ENCODE peak calls at places on chromosomes 7 and 10, in seven cellular contexts. One of them, this sample, is unnamed.
A peak's percentile ranks its signal among the peaks of the same experiment; 100 is the strongest.

GRCh38 chr7:50205011-50205410 is 99.5 kb upstream of the IKZF1 start:
- DNase-seq in transverse colon: no peak
- DNase-seq in A549: no peak
- DNase-seq in heart left ventricle: no peak
- DNase-seq in uterus: no peak
- DNase-seq in breast epithelium: no peak
- DNase-seq in adrenal gland: no peak
- DNase-seq in this sample: no peak

GRCh38 chr7:101939136-101939695 is 121.8 kb downstream of the CUX1 start:
- DNase-seq in transverse colon: no peak
- DNase-seq in A549: peak; percentile 37
- DNase-seq in heart left ventricle: no peak
- DNase-seq in uterus: no peak
- DNase-seq in breast epithelium: no peak
- DNase-seq in adrenal gland: no peak
- DNase-seq in this sample: no peak

GRCh38 chr10:22345301-22346086 is at the start of gene SPAG6:
- DNase-seq in transverse colon: peak; percentile 55
- DNase-seq in A549: no peak
- DNase-seq in heart left ventricle: peak; percentile 46
- DNase-seq in uterus: peak; percentile 22
- DNase-seq in breast epithelium: no peak
- DNase-seq in adrenal gland: no peak
- DNase-seq in this sample: peak; percentile 89

GRCh38 chr7:157433628-157434027 is 96.8 kb downstream of the DNAJB6 start:
- DNase-seq in transverse colon: no peak
- DNase-seq in A549: no peak
- DNase-seq in heart left ventricle: no peak
- DNase-seq in uterus: no peak
- DNase-seq in breast epithelium: no peak
- DNase-seq in adrenal gland: no peak
- DNase-seq in this sample: peak; percentile 46

GRCh38 chr7:22597845-22598244 is 97.9 kb upstream of the STEAP1B start:
- DNase-seq in transverse colon: no peak
- DNase-seq in A549: no peak
- DNase-seq in heart left ventricle: no peak
- DNase-seq in uterus: no peak
- DNase-seq in breast epithelium: no peak
- DNase-seq in adrenal gland: no peak
- DNase-seq in this sample: no peak

GRCh38 chr10:91418417-91418816 is 8.3 kb downstream of the HECTD2 start:
- DNase-seq in transverse colon: no peak
- DNase-seq in A549: no peak
- DNase-seq in heart left ventricle: no peak
- DNase-seq in uterus: no peak
- DNase-seq in breast epithelium: no peak
- DNase-seq in adrenal gland: no peak
- DNase-seq in this sample: no peak

GRCh38 chr10:43683451-43684197 is 34.9 kb upstream of the ZNF32 start:
- DNase-seq in transverse colon: no peak
- DNase-seq in A549: peak; percentile 18
- DNase-seq in heart left ventricle: no peak
- DNase-seq in uterus: no peak
- DNase-seq in breast epithelium: no peak
- DNase-seq in adrenal gland: no peak
- DNase-seq in this sample: no peak

GRCh38 chr10:116109481-116109880 is 163.5 kb downstream of the GFRA1 start:
- DNase-seq in transverse colon: no peak
- DNase-seq in A549: no peak
- DNase-seq in heart left ventricle: peak; percentile 9
- DNase-seq in uterus: no peak
- DNase-seq in breast epithelium: no peak
- DNase-seq in adrenal gland: no peak
- DNase-seq in this sample: peak; percentile 74

GRCh38 chr10:29314726-29315125 is 25.9 kb downstream of the LYZL1 start:
- DNase-seq in transverse colon: no peak
- DNase-seq in A549: no peak
- DNase-seq in heart left ventricle: no peak
- DNase-seq in uterus: no peak
- DNase-seq in breast epithelium: no peak
- DNase-seq in adrenal gland: no peak
- DNase-seq in this sample: no peak

GRCh38 chr7:77184990-77185389 is 14.6 kb downstream of the FGL2 start:
- DNase-seq in transverse colon: no peak
- DNase-seq in A549: no peak
- DNase-seq in heart left ventricle: no peak
- DNase-seq in uterus: no peak
- DNase-seq in breast epithelium: no peak
- DNase-seq in adrenal gland: no peak
- DNase-seq in this sample: no peak

GRCh38 chr7:51366930-51367613 is 50.5 kb upstream of the COBL start:
- DNase-seq in transverse colon: peak; percentile 34
- DNase-seq in A549: peak; percentile 57
- DNase-seq in heart left ventricle: no peak
- DNase-seq in uterus: no peak
- DNase-seq in breast epithelium: no peak
- DNase-seq in adrenal gland: peak; percentile 34
- DNase-seq in this sample: no peak

GRCh38 chr7:28228386-28228785 is 47.8 kb upstream of the JAZF1 start:
- DNase-seq in transverse colon: no peak
- DNase-seq in A549: no peak
- DNase-seq in heart left ventricle: no peak
- DNase-seq in uterus: no peak
- DNase-seq in breast epithelium: no peak
- DNase-seq in adrenal gland: no peak
- DNase-seq in this sample: no peak

GRCh38 chr7:87339373-87339897 is 6.0 kb upstream of the CROT start:
- DNase-seq in transverse colon: no peak
- DNase-seq in A549: no peak
- DNase-seq in heart left ventricle: no peak
- DNase-seq in uterus: no peak
- DNase-seq in breast epithelium: no peak
- DNase-seq in adrenal gland: no peak
- DNase-seq in this sample: no peak

GRCh38 chr10:104251443-104251842 is 3.2 kb upstream of the GSTO1 start:
- DNase-seq in transverse colon: no peak
- DNase-seq in A549: no peak
- DNase-seq in heart left ventricle: no peak
- DNase-seq in uterus: no peak
- DNase-seq in breast epithelium: no peak
- DNase-seq in adrenal gland: no peak
- DNase-seq in this sample: no peak

GRCh38 chr7:157818701-157819516 is 482.1 kb downstream of the DNAJB6 start:
- DNase-seq in transverse colon: no peak
- DNase-seq in A549: no peak
- DNase-seq in heart left ventricle: no peak
- DNase-seq in uterus: no peak
- DNase-seq in breast epithelium: no peak
- DNase-seq in adrenal gland: no peak
- DNase-seq in this sample: no peak

GRCh38 chr10:106044511-106044910 is 1120.0 kb downstream of the SORCS1 start:
- DNase-seq in transverse colon: no peak
- DNase-seq in A549: no peak
- DNase-seq in heart left ventricle: no peak
- DNase-seq in uterus: no peak
- DNase-seq in breast epithelium: no peak
- DNase-seq in adrenal gland: no peak
- DNase-seq in this sample: no peak

GRCh38 chr7:33666526-33666925 is 238.8 kb upstream of the BMPER start:
- DNase-seq in transverse colon: no peak
- DNase-seq in A549: no peak
- DNase-seq in heart left ventricle: no peak
- DNase-seq in uterus: no peak
- DNase-seq in breast epithelium: no peak
- DNase-seq in adrenal gland: no peak
- DNase-seq in this sample: no peak

GRCh38 chr7:128139406-128139805 is 101.7 kb upstream of the LEP start:
- DNase-seq in transverse colon: no peak
- DNase-seq in A549: no peak
- DNase-seq in heart left ventricle: no peak
- DNase-seq in uterus: no peak
- DNase-seq in breast epithelium: no peak
- DNase-seq in adrenal gland: no peak
- DNase-seq in this sample: no peak

GRCh38 chr7:41449286-41449685 is 253.6 kb downstream of the INHBA start:
- DNase-seq in transverse colon: no peak
- DNase-seq in A549: no peak
- DNase-seq in heart left ventricle: no peak
- DNase-seq in uterus: no peak
- DNase-seq in breast epithelium: no peak
- DNase-seq in adrenal gland: no peak
- DNase-seq in this sample: no peak

GRCh38 chr7:973312-973711 is 2.0 kb downstream of the COX19 start:
- DNase-seq in transverse colon: no peak
- DNase-seq in A549: no peak
- DNase-seq in heart left ventricle: no peak
- DNase-seq in uterus: no peak
- DNase-seq in breast epithelium: no peak
- DNase-seq in adrenal gland: no peak
- DNase-seq in this sample: no peak

GRCh38 chr7:976901-977325 is 1.6 kb upstream of the COX19 start:
- DNase-seq in transverse colon: peak; percentile 42
- DNase-seq in A549: no peak
- DNase-seq in heart left ventricle: no peak
- DNase-seq in uterus: no peak
- DNase-seq in breast epithelium: no peak
- DNase-seq in adrenal gland: no peak
- DNase-seq in this sample: no peak

GRCh38 chr7:975702-976473 is 539 bp upstream of the COX19 start:
- DNase-seq in transverse colon: no peak
- DNase-seq in A549: no peak
- DNase-seq in heart left ventricle: no peak
- DNase-seq in uterus: no peak
- DNase-seq in breast epithelium: no peak
- DNase-seq in adrenal gland: no peak
- DNase-seq in this sample: no peak

GRCh38 chr7:974172-974571 is 1.2 kb downstream of the COX19 start:
- DNase-seq in transverse colon: no peak
- DNase-seq in A549: no peak
- DNase-seq in heart left ventricle: no peak
- DNase-seq in uterus: no peak
- DNase-seq in breast epithelium: no peak
- DNase-seq in adrenal gland: no peak
- DNase-seq in this sample: no peak

DNA sequence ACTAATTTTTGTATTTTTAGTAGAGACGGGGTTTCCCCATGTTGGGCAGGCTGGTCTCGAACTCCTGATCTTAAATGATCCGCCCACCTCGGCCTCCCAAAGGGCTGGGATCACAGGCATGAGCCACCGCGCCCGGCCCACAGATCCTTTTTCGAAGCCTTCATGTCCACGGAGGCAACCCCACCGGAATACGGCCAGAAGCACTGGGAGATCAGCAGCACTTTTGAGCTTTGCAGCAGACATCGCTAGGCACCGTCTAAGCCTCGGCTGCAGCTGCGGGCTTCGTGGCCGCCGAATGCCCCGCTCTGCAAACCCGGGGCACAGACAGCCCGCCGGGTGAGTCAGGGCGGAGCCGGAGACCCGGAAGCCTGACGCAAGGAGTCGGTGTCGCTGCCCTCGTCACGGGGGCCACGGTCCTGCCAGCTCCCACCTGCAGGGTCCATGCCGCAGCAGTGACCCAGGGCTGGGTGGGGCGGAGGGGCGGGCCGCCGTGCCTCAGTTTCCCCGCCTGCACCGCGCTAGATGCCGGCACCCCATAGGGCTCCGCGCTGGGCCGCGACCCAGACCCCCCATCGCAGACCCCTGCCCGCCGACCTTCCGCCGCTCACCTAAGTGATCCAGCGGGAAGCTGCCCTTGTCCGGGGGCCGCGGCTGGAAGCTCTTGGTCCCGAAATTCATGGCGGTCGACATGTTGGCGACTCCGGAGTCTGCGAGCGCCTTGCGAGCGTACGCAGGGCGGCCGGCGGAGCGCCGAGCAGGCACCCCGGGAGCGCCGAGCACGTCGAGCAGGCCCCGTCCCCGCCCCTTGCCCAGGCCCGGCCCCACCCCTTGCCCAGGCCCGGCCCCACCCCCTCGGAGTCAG is at the start of gene COX19:
- DNase-seq in transverse colon: peak; percentile 93
- DNase-seq in A549: peak; percentile 92
- DNase-seq in heart left ventricle: peak; percentile 92
- DNase-seq in uterus: peak; percentile 92
- DNase-seq in breast epithelium: peak; percentile 74
- DNase-seq in adrenal gland: peak; percentile 94
- DNase-seq in this sample: peak; percentile 84
- TF ChIP-seq POLR2A in transverse colon: peak; percentile 91
- TF ChIP-seq POLR2A in A549: peak; percentile 68
- TF ChIP-seq POLR2A in heart left ventricle: peak; percentile 67
- TF ChIP-seq POLR2A in uterus: peak; percentile 37
- TF ChIP-seq POLR2A in breast epithelium: peak; percentile 55
- TF ChIP-seq POLR2A in adrenal gland: peak; percentile 46
- TF ChIP-seq POLR2A in this sample: no peak

GRCh38 chr7:66413379-66414114 is 208.4 kb downstream of the TPST1 start:
- DNase-seq in transverse colon: peak; percentile 82
- DNase-seq in A549: peak; percentile 89
- DNase-seq in heart left ventricle: peak; percentile 80
- DNase-seq in uterus: peak; percentile 72
- DNase-seq in breast epithelium: peak; percentile 61
- DNase-seq in adrenal gland: peak; percentile 93
- DNase-seq in this sample: peak; percentile 44
- TF ChIP-seq POLR2A in transverse colon: no peak
- TF ChIP-seq POLR2A in A549: no peak
- TF ChIP-seq POLR2A in heart left ventricle: no peak
- TF ChIP-seq POLR2A in uterus: no peak
- TF ChIP-seq POLR2A in breast epithelium: no peak
- TF ChIP-seq POLR2A in adrenal gland: peak; percentile 23
- TF ChIP-seq POLR2A in this sample: no peak

GRCh38 chr7:107168233-107169119 is at the start of gene HBP1:
- DNase-seq in transverse colon: peak; percentile 99
- DNase-seq in A549: peak; percentile 100
- DNase-seq in heart left ventricle: peak; percentile 99
- DNase-seq in uterus: peak; percentile 100
- DNase-seq in breast epithelium: peak; percentile 100
- DNase-seq in adrenal gland: peak; percentile 100
- DNase-seq in this sample: peak; percentile 100
- TF ChIP-seq POLR2A in transverse colon: peak; percentile 71
- TF ChIP-seq POLR2A in A549: no peak
- TF ChIP-seq POLR2A in heart left ventricle: peak; percentile 72
- TF ChIP-seq POLR2A in uterus: peak; percentile 91
- TF ChIP-seq POLR2A in breast epithelium: peak; percentile 85
- TF ChIP-seq POLR2A in adrenal gland: peak; percentile 51
- TF ChIP-seq POLR2A in this sample: peak; percentile 54

DNA sequence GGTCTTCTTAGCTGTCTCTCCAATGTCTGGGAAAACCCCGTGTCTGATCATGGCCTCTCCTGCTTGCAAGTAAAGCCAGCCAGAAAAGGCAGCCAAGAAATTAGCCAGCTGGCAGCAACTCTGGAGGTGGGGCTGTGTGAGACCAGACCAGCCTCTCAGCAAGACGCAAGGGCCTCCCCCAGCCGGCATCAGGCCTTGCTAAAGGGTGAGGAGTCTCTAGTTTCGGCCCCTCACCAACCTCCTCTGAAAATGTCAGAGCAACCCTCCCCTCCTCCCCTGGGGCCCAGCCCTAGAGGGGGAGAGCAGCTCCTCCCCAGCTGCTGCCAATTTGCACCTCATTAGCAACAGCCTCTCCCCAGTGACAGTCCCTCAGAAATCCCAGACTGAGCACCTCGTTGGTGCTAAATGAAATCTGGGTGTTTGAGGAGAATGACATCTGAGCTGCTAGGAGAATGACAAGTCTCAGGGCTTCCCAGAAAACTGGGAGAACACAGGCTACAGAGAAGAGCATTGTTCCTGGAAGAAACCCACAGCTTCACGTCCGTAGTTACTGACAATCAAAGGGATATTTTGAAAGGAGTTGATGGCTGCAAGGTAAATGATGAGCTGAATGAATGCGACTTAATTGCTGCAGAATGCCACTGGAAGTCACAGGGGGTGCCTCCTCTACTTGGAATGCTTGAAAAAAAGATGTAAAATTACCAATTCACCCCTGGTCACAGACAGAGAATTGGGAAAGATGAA is 25.9 kb downstream of the DGKI start:
- DNase-seq in transverse colon: no peak
- DNase-seq in A549: no peak
- DNase-seq in heart left ventricle: peak; percentile 70
- DNase-seq in uterus: peak; percentile 76
- DNase-seq in breast epithelium: peak; percentile 49
- DNase-seq in adrenal gland: peak; percentile 67
- DNase-seq in this sample: peak; percentile 42
- TF ChIP-seq POLR2A in transverse colon: no peak
- TF ChIP-seq POLR2A in A549: no peak
- TF ChIP-seq POLR2A in heart left ventricle: no peak
- TF ChIP-seq POLR2A in uterus: no peak
- TF ChIP-seq POLR2A in breast epithelium: no peak
- TF ChIP-seq POLR2A in adrenal gland: no peak
- TF ChIP-seq POLR2A in this sample: no peak